ENCODE peak calls at places on chromosomes 6 and 20, in six cellular contexts. F is HepG2, C is breast epithelium, O is prostate gland, W is GM12892, B is GM12878. A is an unnamed sample.

GRCh38 chr6:121297699-121298098 is 36.6 kb downstream of the TBC1D32 start:
- DNase-seq in F (no peak), C (no peak), O (no peak), W (no peak), B (no peak), A (peak)

GRCh38 chr20:1633535-1633934 is 13.7 kb upstream of the SIRPB1 start:
- DNase-seq in F (peak), C (no peak), O (no peak), W (no peak), B (no peak), A (peak)

GRCh38 chr6:136072691-136073090 is 177.4 kb downstream of the MTFR2 start:
- DNase-seq in F (no peak), C (no peak), O (no peak), W (no peak), B (no peak), A (no peak)

GRCh38 chr6:67698534-67698933 is 936.5 kb upstream of the ADGRB3 start:
- DNase-seq in F (no peak), C (no peak), O (no peak), W (no peak), B (no peak), A (no peak)

GRCh38 chr6:109239192-109239917 is 142.9 kb downstream of the CD164 start:
- DNase-seq in F (no peak), C (no peak), O (no peak), W (no peak), B (no peak), A (peak)

GRCh38 chr20:59937150-59937549 is 3.0 kb downstream of the PPP1R3D start:
- DNase-seq in F (no peak), C (no peak), O (no peak), W (no peak), B (no peak), A (no peak)

GRCh38 chr6:16961577-16961976 is 140.3 kb upstream of the STMND1 start:
- DNase-seq in F (no peak), C (no peak), O (no peak), W (no peak), B (no peak), A (no peak)

GRCh38 chr6:71420693-71421328 is 132.2 kb downstream of the OGFRL1 start:
- DNase-seq in F (no peak), C (peak), O (peak), W (peak), B (no peak), A (no peak)

GRCh38 chr20:62805711-62806382 is 1.2 kb downstream of the OGFR start:
- DNase-seq in F (peak), C (no peak), O (no peak), W (no peak), B (no peak), A (no peak)
- TF ChIP-seq POLR2AphosphoS5 in F (peak), C (no peak), O (no peak), W (no peak), B (no peak), A (no peak)

DNA sequence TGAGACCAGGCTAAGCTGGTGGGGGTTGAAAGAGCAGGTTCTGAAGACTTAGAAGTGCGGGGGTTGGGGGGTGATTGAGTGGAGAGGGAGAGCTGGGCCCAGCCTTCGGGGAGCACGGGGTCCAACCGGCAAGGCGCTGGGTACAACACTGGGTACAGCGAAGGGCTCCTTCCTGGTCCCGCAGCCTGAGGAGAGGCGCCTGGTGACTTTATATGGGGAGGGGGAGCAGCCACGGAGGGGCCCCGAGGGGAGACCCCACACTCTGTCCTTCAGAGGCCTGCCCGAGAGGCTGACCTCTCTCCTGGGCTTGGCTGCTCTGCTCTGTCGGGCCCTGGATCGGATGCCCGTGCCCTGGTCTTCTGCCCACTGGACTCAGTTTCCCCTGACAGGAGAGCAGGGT is 10.4 kb upstream of the NTSR1 start:
- DNase-seq in F (no peak), C (no peak), O (no peak), W (no peak), B (no peak), A (no peak)
- TF ChIP-seq POLR2AphosphoS5 in F (no peak), C (no peak), O (no peak), W (no peak), B (no peak), A (no peak)

GRCh38 chr6:159777240-159777904 is 12.0 kb downstream of the TCP1 start:
- DNase-seq in F (no peak), C (no peak), O (no peak), W (no peak), B (no peak), A (no peak)
- TF ChIP-seq POLR2AphosphoS5 in F (no peak), C (no peak), O (no peak), W (peak), B (peak), A (peak)

GRCh38 chr6:70131528-70131927 is 171.4 kb downstream of the COL9A1 start:
- DNase-seq in F (no peak), C (no peak), O (no peak), W (peak), B (peak), A (no peak)
- TF ChIP-seq POLR2AphosphoS5 in F (no peak), C (no peak), O (no peak), W (no peak), B (no peak), A (no peak)

DNA sequence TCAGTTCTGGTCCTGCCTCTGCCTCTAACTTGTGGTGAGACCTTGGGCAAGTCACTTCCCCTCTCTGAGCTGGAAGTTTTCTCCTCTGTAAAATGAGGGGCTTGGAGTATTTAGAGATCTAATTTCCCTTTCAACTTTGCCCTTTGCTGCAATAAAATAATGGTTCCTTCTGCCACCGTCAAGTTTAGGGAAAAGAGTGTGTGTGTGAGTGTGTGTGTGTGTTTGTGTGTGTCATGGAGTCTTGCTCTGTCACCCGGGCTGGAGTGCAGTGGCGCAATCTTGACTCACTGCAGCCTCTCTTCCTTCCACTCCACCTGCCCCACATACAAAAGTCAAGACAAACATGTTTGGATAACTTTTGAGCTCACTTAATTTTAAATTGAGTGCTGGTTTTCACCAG is 39.2 kb upstream of the PIM1 start:
- DNase-seq in F (peak), C (no peak), O (no peak), W (no peak), B (no peak), A (peak)
- TF ChIP-seq POLR2AphosphoS5 in F (no peak), C (no peak), O (no peak), W (no peak), B (no peak), A (no peak)

GRCh38 chr6:39095578-39095977 is 19.4 kb downstream of the SAYSD1 start:
- DNase-seq in F (no peak), C (no peak), O (no peak), W (no peak), B (no peak), A (no peak)
- TF ChIP-seq POLR2AphosphoS5 in F (no peak), C (no peak), O (no peak), W (no peak), B (no peak), A (no peak)

DNA sequence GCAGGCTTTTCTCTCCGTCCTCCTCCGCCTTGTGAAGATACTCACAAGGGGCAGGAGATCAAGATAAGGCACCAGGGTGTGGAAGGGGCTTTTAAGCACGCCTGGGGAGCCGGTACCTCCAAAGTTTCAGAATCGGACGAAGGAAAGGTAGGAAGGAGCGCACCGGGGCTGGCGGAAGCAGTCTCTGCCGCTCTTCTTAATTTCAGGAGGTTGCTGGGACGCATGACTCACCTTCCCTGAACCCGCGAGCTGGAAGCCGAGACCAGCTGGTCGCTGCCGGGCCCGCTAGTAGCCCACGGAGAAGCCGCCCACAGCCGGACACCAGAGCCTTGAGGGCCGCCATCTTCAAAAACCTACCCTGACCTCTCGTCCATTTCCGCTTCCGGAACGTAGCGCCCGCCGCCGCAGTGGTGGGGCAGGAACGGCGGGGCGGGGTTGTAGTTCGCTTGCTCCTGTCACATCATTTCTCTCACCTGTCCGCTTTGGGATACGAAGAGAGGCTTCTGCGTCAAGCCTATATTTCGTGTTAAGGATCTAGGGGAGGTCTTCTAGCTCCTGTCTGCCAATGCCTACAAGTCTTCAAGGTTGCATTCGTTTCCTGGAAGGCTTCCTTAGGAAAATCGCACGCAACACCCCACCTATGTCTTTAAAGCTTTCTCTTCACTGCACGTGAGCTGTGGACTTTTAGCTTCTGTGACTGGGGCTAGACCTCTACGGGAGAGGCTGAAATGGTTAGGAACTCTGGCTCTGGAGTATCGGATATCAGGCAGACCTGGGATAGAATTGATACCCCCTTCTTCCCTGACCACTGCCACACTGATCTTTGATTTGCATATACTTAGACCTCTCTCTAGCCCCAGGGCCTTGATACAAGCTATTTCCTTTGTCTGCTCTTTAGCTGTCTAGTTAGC is at the start of gene MRPS18A:
- DNase-seq in F (peak), C (peak), O (peak), W (peak), B (no peak), A (peak)
- TF ChIP-seq POLR2AphosphoS5 in F (peak), C (peak), O (peak), W (peak), B (peak), A (peak)

GRCh38 chr20:47318027-47318595 is 38.4 kb downstream of the ZMYND8 start:
- DNase-seq in F (peak), C (no peak), O (no peak), W (no peak), B (no peak), A (peak)

GRCh38 chr20:47316776-47317126 is 39.7 kb downstream of the ZMYND8 start:
- DNase-seq in F (no peak), C (no peak), O (no peak), W (no peak), B (no peak), A (no peak)

GRCh38 chr20:47319517-47320252 is 36.8 kb downstream of the ZMYND8 start:
- DNase-seq in F (no peak), C (peak), O (peak), W (no peak), B (no peak), A (peak)

GRCh38 chr20:47317127-47317895 is 39.2 kb downstream of the ZMYND8 start:
- DNase-seq in F (peak), C (peak), O (peak), W (peak), B (no peak), A (peak)

GRCh38 chr20:47318596-47319516 is 37.6 kb downstream of the ZMYND8 start:
- DNase-seq in F (peak), C (peak), O (peak), W (no peak), B (no peak), A (peak)
- TF ChIP-seq POLR2AphosphoS5 in F (no peak), C (peak), O (peak), W (no peak), B (no peak), A (no peak)

A was measured in HL-60.